ENCODE peak calls at places on chromosomes 2 and 18, in six cellular contexts. K is A549, J is K562, G is endothelial cell of umbilical vein, C is HepG2, U is GM12878. F is an unnamed sample.

GRCh38 chr2:118388771-118389170 is 300.5 kb downstream of the INSIG2 start:
- DNase-seq in K (peak; percentile 33), J (no peak), G (no peak), C (no peak), U (no peak), F (no peak)

GRCh38 chr18:45608400-45608799 is 6.9 kb upstream of the SLC14A2 start:
- DNase-seq in K (no peak), J (no peak), G (no peak), C (no peak), U (no peak), F (no peak)

GRCh38 chr2:112004246-112004645 is 50.8 kb upstream of the TMEM87B start:
- DNase-seq in K (no peak), J (no peak), G (no peak), C (no peak), U (peak; percentile 12), F (peak; percentile 96)

GRCh38 chr18:65938592-65939372 is 188.0 kb downstream of the CDH7 start:
- DNase-seq in K (peak; percentile 59), J (peak; percentile 1), G (peak; percentile 58), C (peak; percentile 34), U (peak; percentile 5), F (peak; percentile 63)

GRCh38 chr2:65185012-65185411 is 42.6 kb upstream of the ACTR2 start:
- DNase-seq in K (no peak), J (no peak), G (no peak), C (no peak), U (no peak), F (no peak)

GRCh38 chr2:215973954-215974699 is 39.2 kb downstream of the MREG start:
- DNase-seq in K (peak; percentile 27), J (no peak), G (no peak), C (no peak), U (no peak), F (peak; percentile 91)

GRCh38 chr18:9643549-9643948 is 29.2 kb upstream of the PPP4R1 start:
- DNase-seq in K (peak; percentile 92), J (no peak), G (peak; percentile 92), C (peak; percentile 75), U (no peak), F (no peak)

GRCh38 chr18:1036926-1037325 is 132.3 kb downstream of the ADCYAP1 start:
- DNase-seq in K (no peak), J (no peak), G (no peak), C (no peak), U (no peak), F (no peak)

GRCh38 chr18:24027156-24027555 is 12.6 kb downstream of the TTC39C start:
- DNase-seq in K (no peak), J (no peak), G (no peak), C (no peak), U (no peak), F (peak; percentile 73)

GRCh38 chr2:96533292-96534073 is 3.1 kb upstream of the ARID5A start:
- DNase-seq in K (no peak), J (no peak), G (peak; percentile 26), C (no peak), U (no peak), F (peak; percentile 56)

GRCh38 chr2:27843992-27844391 is 46.2 kb downstream of the RBKS start:
- DNase-seq in K (no peak), J (no peak), G (no peak), C (no peak), U (no peak), F (no peak)

GRCh38 chr2:27844821-27845255 is 45.3 kb downstream of the RBKS start:
- DNase-seq in K (no peak), J (no peak), G (no peak), C (no peak), U (no peak), F (no peak)

GRCh38 chr2:27839022-27839618 is 51.1 kb downstream of the RBKS start:
- DNase-seq in K (no peak), J (no peak), G (no peak), C (no peak), U (no peak), F (no peak)

DNA sequence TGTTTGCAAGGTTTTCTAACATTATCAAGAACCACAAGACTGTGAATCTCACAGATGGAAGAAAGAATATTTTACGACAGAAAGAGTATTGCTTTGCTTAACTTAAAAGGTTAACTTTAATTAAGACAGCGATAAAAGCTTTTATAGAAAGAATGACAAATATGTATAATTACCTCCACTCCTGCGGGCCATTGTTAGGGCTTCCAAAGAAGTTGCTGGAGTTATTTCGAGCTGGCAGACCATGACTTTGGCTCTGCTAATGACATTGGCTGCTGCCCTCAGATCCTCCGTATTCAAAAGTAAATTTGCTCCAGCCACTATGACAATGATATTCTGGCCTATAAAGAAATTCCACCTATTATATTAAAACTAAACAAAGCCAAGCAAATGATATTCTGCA is 47.3 kb downstream of the RBKS start:
- DNase-seq in K (no peak), J (no peak), G (no peak), C (no peak), U (no peak), F (no peak)
- TF ChIP-seq MYC in K (no peak), J (no peak), G (no peak), C (no peak), U (no peak), F (no peak)

DNA sequence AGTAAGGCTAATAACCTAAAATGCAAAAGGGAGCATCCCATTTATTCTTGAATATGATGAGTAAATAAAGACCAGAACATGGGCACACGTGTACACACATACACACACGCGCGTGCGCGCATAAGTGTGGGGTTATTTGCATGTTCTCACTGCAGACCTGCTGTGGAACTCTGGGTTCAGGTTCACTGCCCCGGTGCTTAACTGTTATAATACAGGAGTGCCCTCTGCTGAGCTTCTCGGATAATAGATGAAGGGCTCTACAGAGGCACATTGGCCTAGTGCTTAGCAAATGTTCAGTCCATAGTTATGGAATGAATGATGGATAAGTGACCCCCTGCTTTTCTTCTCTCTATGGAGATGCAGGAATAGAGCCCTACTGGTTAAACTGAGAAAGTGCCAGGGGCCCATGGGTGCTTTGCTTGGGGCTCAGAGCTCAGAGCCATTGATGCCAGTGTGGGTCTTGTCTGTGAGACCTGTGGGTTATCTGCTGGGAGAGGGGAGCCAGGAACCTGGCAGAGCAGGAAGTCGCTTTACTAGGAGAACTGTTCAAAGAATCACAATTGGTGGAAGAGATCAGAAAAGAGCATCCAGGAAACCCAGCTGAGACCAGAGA is 3.6 kb upstream of the ARL4C start:
- DNase-seq in K (peak; percentile 83), J (peak; percentile 15), G (peak; percentile 61), C (peak; percentile 66), U (peak; percentile 53), F (peak; percentile 46)
- TF ChIP-seq MYC in K (no peak), J (no peak), G (no peak), C (no peak), U (no peak), F (no peak)

DNA sequence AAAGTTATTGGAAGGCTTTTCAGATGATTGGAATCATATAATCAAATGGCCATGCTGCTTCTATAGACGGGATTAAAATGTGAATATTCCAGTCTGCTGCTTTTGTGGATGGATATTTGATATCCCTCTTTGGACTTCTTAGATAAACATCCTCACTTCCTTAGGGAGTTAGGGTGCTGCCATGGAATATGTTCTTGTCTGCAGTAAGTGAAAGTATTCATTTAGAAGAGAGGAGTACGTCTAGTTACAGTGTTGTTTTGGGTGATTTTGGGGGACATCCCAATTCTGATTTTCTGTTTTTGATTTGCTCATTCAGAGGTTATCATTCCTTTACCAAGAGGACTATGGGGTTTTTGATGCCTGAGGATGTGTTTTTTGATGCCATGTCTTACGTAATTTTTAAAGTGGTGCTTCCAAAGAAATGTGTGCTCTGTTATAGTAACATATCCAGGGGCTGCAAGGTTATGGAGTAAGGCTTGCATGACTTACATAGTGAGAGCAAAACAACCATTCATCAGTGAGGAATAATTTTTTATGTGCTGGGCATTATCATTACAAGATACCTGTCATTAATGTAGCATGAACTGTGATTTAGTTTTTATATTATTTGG is 33.6 kb downstream of the ASXL3 start:
- DNase-seq in K (no peak), J (no peak), G (no peak), C (no peak), U (no peak), F (no peak)
- TF ChIP-seq MYC in K (no peak), J (no peak), G (no peak), C (no peak), U (no peak), F (no peak)

GRCh38 chr2:129984426-129984825 is 5.0 kb downstream of the RAB6C start:
- DNase-seq in K (no peak), J (no peak), G (no peak), C (no peak), U (no peak), F (no peak)
- TF ChIP-seq MYC in K (no peak), J (no peak), G (no peak), C (no peak), U (no peak), F (no peak)

DNA sequence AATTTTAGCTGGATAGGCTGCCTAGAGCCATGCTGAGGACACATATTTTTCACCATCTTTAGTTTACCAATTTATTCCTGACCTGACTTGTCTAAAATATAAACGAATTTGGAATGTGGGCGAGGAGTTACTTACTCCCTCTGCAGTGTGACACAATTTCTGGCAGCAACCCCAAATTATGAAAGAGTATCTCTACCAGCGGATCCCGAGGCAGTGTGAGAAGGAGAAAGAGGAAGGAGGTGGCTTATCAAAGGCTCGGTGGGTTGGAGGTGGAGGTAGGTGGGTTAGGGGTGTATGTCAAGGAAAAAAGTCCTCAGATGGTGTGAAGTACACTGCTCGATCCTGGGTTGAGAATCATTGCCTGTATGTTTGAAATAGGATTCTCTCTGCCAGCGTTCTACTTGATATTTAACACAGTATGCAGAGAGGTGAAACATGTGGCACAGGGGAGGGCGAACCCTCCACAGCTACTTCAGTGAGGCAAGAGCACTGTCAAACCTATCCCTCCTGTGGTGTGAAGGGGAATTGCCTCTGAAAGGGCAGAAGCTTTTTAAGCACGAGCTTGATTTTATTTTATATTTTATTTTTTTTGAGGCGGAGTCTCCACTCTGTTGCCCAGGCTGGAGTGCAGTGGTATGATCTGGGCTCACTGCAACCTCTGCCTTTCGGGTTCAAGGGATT is 76.0 kb downstream of the RFTN2 start:
- DNase-seq in K (peak; percentile 76), J (peak; percentile 49), G (peak; percentile 9), C (peak; percentile 69), U (no peak), F (peak; percentile 84)
- TF ChIP-seq MYC in K (no peak), J (no peak), G (no peak), C (no peak), U (no peak), F (peak; percentile 47)